ENCODE peak calls at places on chromosomes 13 and 19, in five cellular contexts. One of them, this sample, is unnamed.

GRCh38 chr13:93620366-93620765 is 393.8 kb downstream of the GPC6 start:
- DNase-seq in glutamatergic neuron: no peak
- DNase-seq in cardiac fibroblast: no peak
- DNase-seq in HL-60: no peak
- DNase-seq in upper lobe of left lung: no peak
- DNase-seq in this sample: no peak

GRCh38 chr19:32336259-32337111 is 8.9 kb upstream of the ZNF507 start:
- DNase-seq in glutamatergic neuron: no peak
- DNase-seq in cardiac fibroblast: peak
- DNase-seq in upper lobe of left lung: no peak
- DNase-seq in HL-60: no peak
- DNase-seq in this sample: peak

GRCh38 chr13:77810430-77810829 is 108.2 kb downstream of the EDNRB start:
- DNase-seq in HL-60: peak
- DNase-seq in cardiac fibroblast: peak
- DNase-seq in upper lobe of left lung: no peak
- DNase-seq in glutamatergic neuron: no peak
- DNase-seq in this sample: no peak

GRCh38 chr19:10271543-10272086 is 695 bp downstream of the ICAM1 start:
- DNase-seq in cardiac fibroblast: peak
- DNase-seq in HL-60: no peak
- DNase-seq in glutamatergic neuron: no peak
- DNase-seq in upper lobe of left lung: no peak
- DNase-seq in this sample: no peak

GRCh38 chr19:920051-920857 is 3.1 kb downstream of the KISS1R start:
- DNase-seq in upper lobe of left lung: peak
- DNase-seq in HL-60: no peak
- DNase-seq in cardiac fibroblast: no peak
- DNase-seq in glutamatergic neuron: no peak
- DNase-seq in this sample: no peak

GRCh38 chr13:111042661-111043226 is 72.4 kb upstream of the ARHGEF7 start:
- DNase-seq in HL-60: no peak
- DNase-seq in upper lobe of left lung: no peak
- DNase-seq in glutamatergic neuron: no peak
- DNase-seq in cardiac fibroblast: no peak
- DNase-seq in this sample: no peak

GRCh38 chr19:10888421-10888866 is 17.1 kb downstream of the CARM1 start:
- DNase-seq in cardiac fibroblast: no peak
- DNase-seq in glutamatergic neuron: peak
- DNase-seq in HL-60: no peak
- DNase-seq in upper lobe of left lung: no peak
- DNase-seq in this sample: no peak

GRCh38 chr19:48818234-48818823 is 7.5 kb upstream of the BCAT2 start:
- DNase-seq in glutamatergic neuron: no peak
- DNase-seq in HL-60: no peak
- DNase-seq in upper lobe of left lung: no peak
- DNase-seq in cardiac fibroblast: no peak
- DNase-seq in this sample: no peak

GRCh38 chr19:2602391-2603181 is 99.9 kb downstream of the GNG7 start:
- DNase-seq in upper lobe of left lung: peak
- DNase-seq in HL-60: no peak
- DNase-seq in glutamatergic neuron: peak
- DNase-seq in cardiac fibroblast: peak
- DNase-seq in this sample: peak

GRCh38 chr19:51751655-51752054 is at the start of gene FPR1:
- DNase-seq in upper lobe of left lung: no peak
- DNase-seq in HL-60: peak
- DNase-seq in glutamatergic neuron: no peak
- DNase-seq in cardiac fibroblast: peak
- DNase-seq in this sample: peak

GRCh38 chr13:30071890-30072817 is 221.7 kb upstream of the UBL3 start:
- DNase-seq in glutamatergic neuron: no peak
- DNase-seq in HL-60: no peak
- DNase-seq in upper lobe of left lung: no peak
- DNase-seq in cardiac fibroblast: no peak
- DNase-seq in this sample: no peak

GRCh38 chr19:57559404-57560025 is at the start of gene ZNF550:
- DNase-seq in glutamatergic neuron: peak
- DNase-seq in cardiac fibroblast: peak
- DNase-seq in upper lobe of left lung: peak
- DNase-seq in HL-60: peak
- DNase-seq in this sample: peak

GRCh38 chr19:1825909-1826556 is 14.0 kb upstream of the ATP8B3 start:
- DNase-seq in upper lobe of left lung: no peak
- DNase-seq in glutamatergic neuron: peak
- DNase-seq in cardiac fibroblast: peak
- DNase-seq in HL-60: no peak
- DNase-seq in this sample: peak

GRCh38 chr19:3710265-3710812 is 2.2 kb downstream of the TJP3 start:
- DNase-seq in HL-60: peak
- DNase-seq in glutamatergic neuron: no peak
- DNase-seq in upper lobe of left lung: peak
- DNase-seq in cardiac fibroblast: peak
- DNase-seq in this sample: peak

GRCh38 chr13:113187263-113187669 is 21.2 kb downstream of the PCID2 start:
- DNase-seq in cardiac fibroblast: peak
- DNase-seq in upper lobe of left lung: no peak
- DNase-seq in glutamatergic neuron: peak
- DNase-seq in HL-60: peak
- DNase-seq in this sample: peak

GRCh38 chr19:6754136-6754535 is 13.1 kb downstream of the SH2D3A start:
- DNase-seq in cardiac fibroblast: no peak
- DNase-seq in upper lobe of left lung: peak
- DNase-seq in glutamatergic neuron: no peak
- DNase-seq in HL-60: no peak
- DNase-seq in this sample: no peak

GRCh38 chr13:49042476-49042875 is 66.8 kb downstream of the FNDC3A start:
- DNase-seq in HL-60: no peak
- DNase-seq in upper lobe of left lung: no peak
- DNase-seq in glutamatergic neuron: no peak
- DNase-seq in cardiac fibroblast: peak
- DNase-seq in this sample: peak

GRCh38 chr19:49331616-49332055 is 3.6 kb upstream of the CD37 start:
- DNase-seq in upper lobe of left lung: no peak
- DNase-seq in glutamatergic neuron: no peak
- DNase-seq in cardiac fibroblast: peak
- DNase-seq in HL-60: peak
- DNase-seq in this sample: peak

DNA sequence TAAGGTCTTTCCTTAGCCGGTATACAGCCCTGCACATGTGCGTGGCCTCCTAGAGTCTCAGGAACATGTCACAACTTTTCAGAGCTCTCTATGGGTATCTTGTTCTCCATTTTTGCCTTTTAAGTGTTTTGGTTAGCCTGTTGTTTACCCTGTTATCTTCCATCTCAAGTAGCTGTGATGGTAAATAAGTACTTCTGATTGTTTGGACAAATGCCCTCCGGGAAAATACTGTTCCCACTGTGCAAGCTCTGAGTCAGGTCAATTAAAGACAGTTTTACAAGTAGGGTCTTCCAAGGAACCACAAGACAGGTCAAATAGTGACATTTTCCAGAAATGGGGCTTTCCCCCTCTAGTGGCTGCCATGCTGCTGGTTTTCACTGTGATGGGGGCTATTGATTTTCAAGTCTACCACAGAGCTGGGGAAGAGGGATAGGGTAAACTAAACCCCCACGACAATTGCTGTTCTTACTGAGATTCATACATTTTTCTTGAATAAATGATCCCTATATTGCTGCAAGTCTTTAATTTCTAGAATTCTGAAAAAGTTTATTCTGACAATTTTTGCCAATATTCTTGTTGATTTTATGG is 109.5 kb downstream of the TM9SF2 start:
- DNase-seq in cardiac fibroblast: no peak
- DNase-seq in upper lobe of left lung: no peak
- DNase-seq in HL-60: no peak
- DNase-seq in glutamatergic neuron: no peak
- DNase-seq in this sample: no peak
- TF ChIP-seq CTCF in cardiac fibroblast: peak
- TF ChIP-seq CTCF in upper lobe of left lung: no peak
- TF ChIP-seq CTCF in HL-60: no peak
- TF ChIP-seq CTCF in glutamatergic neuron: no peak
- TF ChIP-seq CTCF in this sample: peak

GRCh38 chr13:72645521-72645920 is 81.9 kb downstream of the MZT1 start:
- DNase-seq in upper lobe of left lung: no peak
- DNase-seq in HL-60: no peak
- DNase-seq in cardiac fibroblast: no peak
- DNase-seq in glutamatergic neuron: no peak
- DNase-seq in this sample: no peak

GRCh38 chr13:72643339-72643989 is 84.0 kb downstream of the MZT1 start:
- DNase-seq in HL-60: peak
- DNase-seq in cardiac fibroblast: peak
- DNase-seq in upper lobe of left lung: no peak
- DNase-seq in glutamatergic neuron: peak
- DNase-seq in this sample: peak

GRCh38 chr13:72652681-72653080 is 74.7 kb downstream of the MZT1 start:
- DNase-seq in cardiac fibroblast: peak
- DNase-seq in upper lobe of left lung: no peak
- DNase-seq in glutamatergic neuron: no peak
- DNase-seq in HL-60: no peak
- DNase-seq in this sample: peak

GRCh38 chr13:72651196-72651595 is 76.2 kb downstream of the MZT1 start:
- DNase-seq in upper lobe of left lung: no peak
- DNase-seq in glutamatergic neuron: no peak
- DNase-seq in HL-60: no peak
- DNase-seq in cardiac fibroblast: peak
- DNase-seq in this sample: peak

DNA sequence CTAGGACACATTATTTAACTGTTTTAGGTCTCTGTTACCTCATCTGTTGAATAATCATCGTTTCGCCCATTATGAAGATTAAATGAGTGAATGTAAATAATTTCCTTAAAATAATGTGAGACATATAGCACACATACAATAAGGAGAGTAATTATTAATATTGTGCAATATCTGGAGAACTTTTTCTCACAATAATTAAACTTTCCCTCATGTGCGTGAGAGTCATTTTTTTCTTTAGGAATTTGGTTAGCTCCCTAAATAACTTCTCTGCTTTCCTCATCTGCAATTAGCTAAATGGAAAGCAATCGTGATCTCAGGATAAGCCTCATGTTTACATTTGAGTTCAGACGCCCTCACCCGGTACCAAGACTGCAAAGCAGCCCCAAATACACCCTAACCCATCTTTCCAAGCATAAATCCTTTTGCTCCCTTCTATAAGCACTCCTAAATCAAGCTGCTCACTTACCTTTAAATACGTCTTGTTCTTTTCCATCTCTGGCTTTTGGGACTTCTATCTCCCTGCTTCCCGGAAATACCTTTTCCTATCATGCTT is 78.8 kb downstream of the MZT1 start:
- DNase-seq in HL-60: no peak
- DNase-seq in upper lobe of left lung: no peak
- DNase-seq in glutamatergic neuron: no peak
- DNase-seq in cardiac fibroblast: no peak
- DNase-seq in this sample: no peak
- TF ChIP-seq CTCF in HL-60: no peak
- TF ChIP-seq CTCF in upper lobe of left lung: no peak
- TF ChIP-seq CTCF in glutamatergic neuron: no peak
- TF ChIP-seq CTCF in cardiac fibroblast: no peak
- TF ChIP-seq CTCF in this sample: peak

GRCh38 chr13:24630121-24630520 is 50.1 kb upstream of the ATP12A start:
- DNase-seq in upper lobe of left lung: no peak
- DNase-seq in glutamatergic neuron: no peak
- DNase-seq in cardiac fibroblast: no peak
- DNase-seq in HL-60: no peak
- DNase-seq in this sample: no peak
- TF ChIP-seq CTCF in upper lobe of left lung: no peak
- TF ChIP-seq CTCF in glutamatergic neuron: no peak
- TF ChIP-seq CTCF in cardiac fibroblast: no peak
- TF ChIP-seq CTCF in HL-60: no peak
- TF ChIP-seq CTCF in this sample: no peak

DNA sequence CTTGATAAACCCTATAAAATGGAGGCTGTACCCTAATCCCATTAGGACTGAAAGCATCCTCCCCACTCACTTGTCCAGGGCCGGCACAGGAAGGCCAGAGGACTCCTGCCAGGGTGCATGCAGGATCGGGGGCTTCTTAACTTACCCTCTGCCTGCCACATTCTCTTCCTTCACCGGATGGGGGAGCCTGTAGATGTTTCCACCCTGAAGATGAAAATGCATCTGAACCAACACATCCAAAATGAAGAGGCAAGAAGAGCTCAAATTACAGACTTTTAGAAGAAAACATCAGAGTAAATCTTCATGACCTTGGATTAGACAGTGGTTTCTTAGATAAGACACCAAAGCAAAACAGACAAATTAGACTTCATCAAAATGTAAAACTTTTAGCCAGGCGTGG is 25.9 kb upstream of the NAPA start:
- DNase-seq in cardiac fibroblast: peak
- DNase-seq in upper lobe of left lung: no peak
- DNase-seq in HL-60: no peak
- DNase-seq in glutamatergic neuron: no peak
- DNase-seq in this sample: peak
- TF ChIP-seq CTCF in cardiac fibroblast: peak
- TF ChIP-seq CTCF in upper lobe of left lung: no peak
- TF ChIP-seq CTCF in HL-60: no peak
- TF ChIP-seq CTCF in glutamatergic neuron: no peak
- TF ChIP-seq CTCF in this sample: peak

GRCh38 chr19:45178262-45179062 is at the start of gene BLOC1S3:
- DNase-seq in glutamatergic neuron: peak
- DNase-seq in cardiac fibroblast: peak
- DNase-seq in HL-60: peak
- DNase-seq in upper lobe of left lung: peak
- DNase-seq in this sample: peak
- TF ChIP-seq CTCF in glutamatergic neuron: peak
- TF ChIP-seq CTCF in cardiac fibroblast: no peak
- TF ChIP-seq CTCF in HL-60: no peak
- TF ChIP-seq CTCF in upper lobe of left lung: peak
- TF ChIP-seq CTCF in this sample: peak

This sample was measured in brain microvascular endothelial cell.